ENCODE peak calls at places on chromosomes 16 and 17, in five cellular contexts. One of them, this sample, is unnamed.

GRCh38 chr16:12735805-12736204 is 67.9 kb downstream of the CPPED1 start:
- DNase-seq in right lobe of liver: no peak
- DNase-seq in upper lobe of left lung: no peak
- DNase-seq in PC-3: no peak
- DNase-seq in astrocyte: no peak
- DNase-seq in this sample: no peak

GRCh38 chr17:61251939-61252865 is 147.4 kb upstream of the TBX2 start:
- DNase-seq in right lobe of liver: peak; percentile 75
- DNase-seq in upper lobe of left lung: peak; percentile 97
- DNase-seq in PC-3: no peak
- DNase-seq in astrocyte: peak; percentile 97
- DNase-seq in this sample: no peak

GRCh38 chr17:79859676-79860615 is 20.7 kb upstream of the CBX4 start:
- DNase-seq in right lobe of liver: no peak
- DNase-seq in upper lobe of left lung: no peak
- DNase-seq in PC-3: no peak
- DNase-seq in astrocyte: no peak
- DNase-seq in this sample: no peak

GRCh38 chr16:89958596-89958995 is 10.0 kb downstream of the DEF8 start:
- DNase-seq in right lobe of liver: no peak
- DNase-seq in upper lobe of left lung: no peak
- DNase-seq in PC-3: no peak
- DNase-seq in astrocyte: no peak
- DNase-seq in this sample: no peak

GRCh38 chr17:76742958-76743357 is 5.0 kb downstream of the MFSD11 start:
- DNase-seq in right lobe of liver: no peak
- DNase-seq in upper lobe of left lung: no peak
- DNase-seq in PC-3: peak; percentile 37
- DNase-seq in astrocyte: no peak
- DNase-seq in this sample: no peak

GRCh38 chr17:59858167-59858790 is 34.5 kb downstream of the TUBD1 start:
- DNase-seq in right lobe of liver: no peak
- DNase-seq in upper lobe of left lung: no peak
- DNase-seq in PC-3: no peak
- DNase-seq in astrocyte: peak; percentile 23
- DNase-seq in this sample: no peak

GRCh38 chr17:11241611-11242226 is 706 bp downstream of the SHISA6 start:
- DNase-seq in right lobe of liver: no peak
- DNase-seq in upper lobe of left lung: no peak
- DNase-seq in PC-3: no peak
- DNase-seq in astrocyte: no peak
- DNase-seq in this sample: no peak

GRCh38 chr17:80931421-80932265 is 60.0 kb upstream of the CHMP6 start:
- DNase-seq in right lobe of liver: no peak
- DNase-seq in upper lobe of left lung: no peak
- DNase-seq in PC-3: no peak
- DNase-seq in astrocyte: peak; percentile 83
- DNase-seq in this sample: no peak

GRCh38 chr17:63929860-63930766 is 2.0 kb downstream of the CD79B start:
- DNase-seq in right lobe of liver: no peak
- DNase-seq in upper lobe of left lung: no peak
- DNase-seq in PC-3: no peak
- DNase-seq in astrocyte: no peak
- DNase-seq in this sample: no peak

GRCh38 chr16:68265078-68265925 is 976 bp downstream of the SLC7A6 start:
- DNase-seq in right lobe of liver: no peak
- DNase-seq in upper lobe of left lung: peak; percentile 83
- DNase-seq in PC-3: peak; percentile 80
- DNase-seq in astrocyte: peak; percentile 65
- DNase-seq in this sample: peak; percentile 45

GRCh38 chr17:81829858-81830257 is 3.2 kb downstream of the MCRIP1 start:
- DNase-seq in right lobe of liver: no peak
- DNase-seq in upper lobe of left lung: no peak
- DNase-seq in PC-3: no peak
- DNase-seq in astrocyte: no peak
- DNase-seq in this sample: no peak

GRCh38 chr16:85553436-85554113 is 59.5 kb upstream of the GSE1 start:
- DNase-seq in right lobe of liver: peak; percentile 88
- DNase-seq in upper lobe of left lung: peak; percentile 80
- DNase-seq in PC-3: peak; percentile 50
- DNase-seq in astrocyte: peak; percentile 36
- DNase-seq in this sample: peak; percentile 50

GRCh38 chr17:33892677-33893076 is 362.4 kb upstream of the CCL2 start:
- DNase-seq in right lobe of liver: no peak
- DNase-seq in upper lobe of left lung: no peak
- DNase-seq in PC-3: no peak
- DNase-seq in astrocyte: no peak
- DNase-seq in this sample: no peak

DNA sequence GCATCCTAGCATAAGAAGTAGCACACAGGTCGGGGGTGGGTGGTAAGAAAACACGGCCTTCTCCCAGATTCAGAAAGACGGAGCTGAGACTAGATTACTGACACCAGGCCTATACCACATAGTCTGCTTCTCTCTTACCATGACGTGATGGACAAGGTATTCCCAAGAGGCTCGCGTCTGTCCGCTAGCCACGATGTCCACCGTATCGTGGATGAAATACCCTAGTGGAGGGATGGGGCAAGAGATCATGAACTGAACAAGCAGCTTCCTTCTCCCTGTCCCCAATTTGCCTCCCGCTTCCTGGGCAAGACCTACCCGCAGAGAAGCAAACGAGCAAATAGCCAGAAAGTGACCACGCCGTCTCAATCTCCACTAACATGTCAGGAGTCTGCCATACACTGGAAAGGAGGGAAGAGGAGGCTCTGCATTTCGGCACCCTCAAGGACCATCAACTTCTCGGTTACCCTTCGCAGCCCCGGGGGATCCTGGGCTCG is 820 bp downstream of the TLCD1 start:
- DNase-seq in right lobe of liver: no peak
- DNase-seq in upper lobe of left lung: no peak
- DNase-seq in PC-3: peak; percentile 30
- DNase-seq in astrocyte: peak; percentile 63
- DNase-seq in this sample: no peak
- H3K27ac ChIP-seq in right lobe of liver: no peak overlapping the region
- H3K27ac ChIP-seq in upper lobe of left lung: peak overlapping the region; percentile 96
- H3K27ac ChIP-seq in PC-3: peak overlapping the region; percentile 74
- H3K27ac ChIP-seq in astrocyte: peak overlapping the region; percentile 51
- H3K27ac ChIP-seq in this sample: peak overlapping the region; percentile 72

GRCh38 chr17:77828749-77829539 is 129.6 kb upstream of the TNRC6C start:
- DNase-seq in right lobe of liver: no peak
- DNase-seq in upper lobe of left lung: no peak
- DNase-seq in PC-3: no peak
- DNase-seq in astrocyte: no peak
- DNase-seq in this sample: no peak
- H3K4me1 ChIP-seq in right lobe of liver: no peaks in the 10 kb centered on the region
- H3K4me1 ChIP-seq in upper lobe of left lung: peaks cover 10% of the 10 kb centered on the region
- H3K4me1 ChIP-seq in PC-3: peaks cover 26% of the 10 kb centered on the region
- H3K4me1 ChIP-seq in astrocyte: peaks cover 35% of the 10 kb centered on the region
- H3K4me1 ChIP-seq in this sample: peaks cover 16% of the 10 kb centered on the region

GRCh38 chr17:9612016-9612415 is 33.3 kb upstream of the USP43 start:
- DNase-seq in right lobe of liver: no peak
- DNase-seq in upper lobe of left lung: no peak
- DNase-seq in PC-3: no peak
- DNase-seq in astrocyte: no peak
- DNase-seq in this sample: no peak

GRCh38 chr17:9611557-9611956 is 33.8 kb upstream of the USP43 start:
- DNase-seq in right lobe of liver: no peak
- DNase-seq in upper lobe of left lung: no peak
- DNase-seq in PC-3: no peak
- DNase-seq in astrocyte: no peak
- DNase-seq in this sample: no peak

GRCh38 chr17:9615486-9615885 is 29.8 kb upstream of the USP43 start:
- DNase-seq in right lobe of liver: no peak
- DNase-seq in upper lobe of left lung: no peak
- DNase-seq in PC-3: no peak
- DNase-seq in astrocyte: no peak
- DNase-seq in this sample: no peak
- H3K36me3 ChIP-seq in right lobe of liver: no peaks in the 10 kb centered on the region
- H3K36me3 ChIP-seq in upper lobe of left lung: no peaks in the 10 kb centered on the region
- H3K36me3 ChIP-seq in PC-3: no peaks in the 10 kb centered on the region
- H3K36me3 ChIP-seq in astrocyte: no peaks in the 10 kb centered on the region
- H3K36me3 ChIP-seq in this sample: no peaks in the 10 kb centered on the region

GRCh38 chr17:17851603-17852002 is 14.8 kb upstream of the SREBF1 start:
- DNase-seq in right lobe of liver: no peak
- DNase-seq in upper lobe of left lung: no peak
- DNase-seq in PC-3: no peak
- DNase-seq in astrocyte: no peak
- DNase-seq in this sample: no peak

GRCh38 chr17:17848311-17848710 is 11.5 kb upstream of the SREBF1 start:
- DNase-seq in right lobe of liver: no peak
- DNase-seq in upper lobe of left lung: no peak
- DNase-seq in PC-3: no peak
- DNase-seq in astrocyte: no peak
- DNase-seq in this sample: no peak

GRCh38 chr17:17849147-17849820 is 12.5 kb upstream of the SREBF1 start:
- DNase-seq in right lobe of liver: peak; percentile 80
- DNase-seq in upper lobe of left lung: peak; percentile 93
- DNase-seq in PC-3: no peak
- DNase-seq in astrocyte: peak; percentile 40
- DNase-seq in this sample: peak; percentile 83

GRCh38 chr17:17851101-17851500 is 14.3 kb upstream of the SREBF1 start:
- DNase-seq in right lobe of liver: no peak
- DNase-seq in upper lobe of left lung: no peak
- DNase-seq in PC-3: no peak
- DNase-seq in astrocyte: no peak
- DNase-seq in this sample: peak; percentile 28

DNA sequence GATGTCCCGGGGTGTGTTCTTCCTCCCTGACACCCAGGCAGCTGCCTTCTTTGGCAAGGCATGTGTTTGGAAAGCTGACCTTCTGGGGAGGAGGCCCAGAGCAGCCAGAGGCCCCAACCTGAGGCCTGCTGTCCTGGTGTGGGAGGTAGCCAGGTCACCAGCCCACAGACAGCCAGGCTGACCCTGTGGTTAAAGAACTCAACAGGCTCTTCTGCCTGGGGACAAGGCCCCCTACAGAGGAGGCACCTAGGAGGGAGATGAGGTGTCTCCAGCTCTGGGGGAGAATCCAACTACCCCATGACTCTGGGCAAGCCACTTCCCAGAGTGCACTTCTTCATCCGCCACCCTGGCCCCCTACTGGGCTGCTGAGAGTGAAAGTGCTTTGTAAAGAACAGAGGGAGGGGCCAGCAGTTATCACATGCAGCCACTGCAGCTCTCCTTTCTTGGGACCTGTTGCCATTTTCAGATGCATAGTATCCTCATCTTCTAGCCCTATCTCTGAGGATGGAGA is 13.1 kb upstream of the SREBF1 start:
- DNase-seq in right lobe of liver: no peak
- DNase-seq in upper lobe of left lung: peak; percentile 69
- DNase-seq in PC-3: peak; percentile 25
- DNase-seq in astrocyte: peak; percentile 30
- DNase-seq in this sample: peak; percentile 60
- H3K27ac ChIP-seq in right lobe of liver: peak overlapping the region; percentile 52
- H3K27ac ChIP-seq in upper lobe of left lung: peak overlapping the region; percentile 87
- H3K27ac ChIP-seq in PC-3: no peak overlapping the region
- H3K27ac ChIP-seq in astrocyte: no peak overlapping the region
- H3K27ac ChIP-seq in this sample: peak overlapping the region; percentile 68

This sample was measured in CD8-positive, alpha-beta memory T cell.